ENCODE peak calls at places on chromosomes 1 and 21, in six cellular contexts. Q, C, P, B, N and W are unnamed samples.

GRCh38 chr1:223245983-223246382 is 102.9 kb upstream of the TLR5 start:
- DNase-seq in B (no peak), Q (no peak), N (no peak), P (no peak), C (no peak), W (no peak)

GRCh38 chr1:84960371-84960770 is 36.5 kb downstream of the MCOLN2 start:
- DNase-seq in P (no peak), C (no peak), B (peak), Q (no peak), N (no peak), W (no peak)

GRCh38 chr1:31122101-31122735 is 56.7 kb upstream of the PUM1 start:
- DNase-seq in B (no peak), N (peak), Q (no peak), C (peak), P (no peak), W (no peak)

GRCh38 chr1:108925920-108926319 is 37.4 kb downstream of the CLCC1 start:
- DNase-seq in B (no peak), C (no peak), Q (no peak), P (no peak), N (no peak), W (no peak)

GRCh38 chr1:23422313-23422877 is 2.2 kb downstream of the TCEA3 start:
- DNase-seq in C (no peak), B (no peak), Q (no peak), P (no peak), N (peak), W (no peak)

GRCh38 chr1:186301448-186301847 is 73.6 kb downstream of the TPR start:
- DNase-seq in Q (no peak), N (no peak), B (no peak), C (no peak), P (no peak), W (no peak)

GRCh38 chr1:91617242-91617837 is 116.7 kb downstream of the CDC7 start:
- DNase-seq in P (no peak), B (peak), N (peak), Q (no peak), C (peak), W (no peak)

GRCh38 chr1:49318218-49318617 is 541.5 kb upstream of the BEND5 start:
- DNase-seq in C (no peak), P (no peak), N (no peak), B (no peak), Q (no peak), W (no peak)

GRCh38 chr1:170819781-170820180 is 115.6 kb upstream of the MROH9 start:
- DNase-seq in N (no peak), C (no peak), B (no peak), P (no peak), Q (no peak), W (no peak)

GRCh38 chr1:162003825-162004205 is 19.9 kb downstream of the OLFML2B start:
- DNase-seq in C (no peak), Q (no peak), N (peak), B (peak), P (no peak), W (peak)

GRCh38 chr1:18045206-18045605 is 62.4 kb upstream of the IGSF21 start:
- DNase-seq in Q (no peak), N (no peak), C (peak), B (no peak), P (no peak), W (no peak)

GRCh38 chr1:226444901-226445300 is 37.0 kb upstream of the PARP1 start:
- DNase-seq in C (peak), P (peak), B (no peak), N (peak), Q (no peak), W (no peak)

GRCh38 chr1:2496746-2497145 is 20.7 kb downstream of the PLCH2 start:
- DNase-seq in B (no peak), P (no peak), Q (no peak), C (no peak), N (no peak), W (no peak)

GRCh38 chr1:225735252-225736149 is 42.1 kb upstream of the SRP9 start:
- DNase-seq in B (peak), P (no peak), N (no peak), Q (no peak), C (no peak), W (no peak)

GRCh38 chr1:150072959-150073358 is 5.4 kb downstream of the VPS45 start:
- DNase-seq in Q (no peak), C (peak), B (peak), N (no peak), P (peak), W (no peak)

GRCh38 chr1:204320413-204320812 is 39.3 kb downstream of the PLEKHA6 start:
- DNase-seq in C (no peak), B (peak), Q (no peak), P (no peak), N (no peak), W (no peak)

GRCh38 chr1:208387908-208388756 is 143.9 kb upstream of the PLXNA2 start:
- DNase-seq in N (no peak), C (no peak), P (no peak), Q (no peak), B (no peak), W (no peak)

GRCh38 chr1:101051688-101052638 is 26.4 kb upstream of the DPH5 start:
- DNase-seq in Q (no peak), B (no peak), C (no peak), N (no peak), P (peak), W (no peak)

GRCh38 chr1:155166373-155167165 is 6.5 kb downstream of the KRTCAP2 start:
- DNase-seq in P (peak), B (no peak), N (peak), C (peak), Q (no peak), W (no peak)

GRCh38 chr21:39022035-39022900 is 161.0 kb downstream of the PSMG1 start:
- DNase-seq in Q (no peak), C (no peak), B (no peak), N (peak), P (no peak), W (no peak)

GRCh38 chr1:67355745-67356424 is 48.2 kb downstream of the IL12RB2 start:
- DNase-seq in Q (no peak), N (no peak), C (no peak), B (peak), P (no peak), W (no peak)

GRCh38 chr1:64754166-64754565 is 9.3 kb downstream of the RAVER2 start:
- DNase-seq in P (no peak), N (no peak), B (no peak), C (no peak), Q (no peak), W (no peak)

GRCh38 chr1:84624876-84625275 is 50.6 kb upstream of the CTBS start:
- DNase-seq in Q (no peak), P (no peak), N (no peak), B (no peak), C (no peak), W (no peak)

GRCh38 chr1:222124602-222125001 is 382.7 kb upstream of the DUSP10 start:
- DNase-seq in N (no peak), Q (no peak), C (peak), B (peak), P (no peak), W (no peak)